ENCODE peak calls at places on chromosomes 3 and 15, in five cellular contexts. B is stomach, V is fibroblast of the aortic adventitia, E is upper lobe of right lung, L is cardiac fibroblast. H is an unnamed sample.

GRCh38 chr3:188520466-188520865 is 366.5 kb downstream of the LPP start:
- DNase-seq in B (no peak), E (no peak), L (no peak), V (peak), H (no peak)

GRCh38 chr3:42839616-42840015 is 30.4 kb downstream of the ACKR2 start:
- DNase-seq in B (peak), V (peak), E (no peak), L (peak), H (peak)

GRCh38 chr3:141272906-141273662 is 41.5 kb downstream of the PXYLP1 start:
- DNase-seq in L (no peak), E (no peak), B (no peak), V (no peak), H (no peak)

GRCh38 chr3:188661801-188662200 is 507.8 kb downstream of the LPP start:
- DNase-seq in L (no peak), E (no peak), B (no peak), V (no peak), H (no peak)

GRCh38 chr3:107847791-107848190 is 243.0 kb downstream of the CD47 start:
- DNase-seq in E (no peak), V (no peak), B (no peak), L (no peak), H (no peak)

GRCh38 chr3:151537751-151538150 is 76.9 kb upstream of the IGSF10 start:
- DNase-seq in E (no peak), L (peak), V (peak), B (no peak), H (no peak)

GRCh38 chr15:59276225-59277178 is 69.9 kb downstream of the LDHAL6B start:
- DNase-seq in L (no peak), V (no peak), E (no peak), B (no peak), H (no peak)

GRCh38 chr3:70740872-70741271 is 428.4 kb upstream of the MDFIC2 start:
- DNase-seq in E (no peak), L (no peak), B (no peak), V (no peak), H (no peak)

GRCh38 chr3:42736531-42736930 is 33.9 kb upstream of the HHATL start:
- DNase-seq in B (no peak), L (no peak), V (no peak), E (no peak), H (no peak)

GRCh38 chr3:150484410-150484809 is 61.9 kb downstream of the SERP1 start:
- DNase-seq in E (no peak), V (no peak), B (no peak), L (no peak), H (no peak)

GRCh38 chr3:150480802-150481201 is 65.5 kb downstream of the SERP1 start:
- DNase-seq in E (no peak), L (no peak), B (no peak), V (no peak), H (no peak)

GRCh38 chr3:150479370-150479769 is 66.9 kb downstream of the SERP1 start:
- DNase-seq in L (no peak), V (no peak), E (no peak), B (no peak), H (no peak)

GRCh38 chr3:150488867-150489266 is 57.4 kb downstream of the SERP1 start:
- DNase-seq in V (no peak), E (no peak), B (no peak), L (no peak), H (no peak)

DNA sequence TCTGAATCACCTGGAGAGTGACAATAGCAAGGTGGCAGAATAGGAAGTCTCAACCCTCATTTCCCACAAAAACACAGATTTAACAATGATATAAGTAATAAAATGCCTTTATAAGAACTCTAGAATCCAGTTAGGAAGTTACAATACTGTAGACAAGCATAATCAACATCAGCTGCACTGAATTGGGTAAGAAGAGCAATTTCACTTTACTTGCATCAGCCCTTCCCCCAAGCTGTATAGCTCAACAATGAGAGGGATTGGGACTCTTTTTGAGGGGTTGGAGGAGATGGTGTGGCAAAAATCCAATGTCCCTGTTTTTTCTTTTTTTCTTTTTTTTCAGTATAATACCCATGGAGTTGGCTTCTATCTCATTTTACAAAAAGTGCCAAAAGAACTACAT is 63.1 kb downstream of the SERP1 start:
- DNase-seq in E (no peak), L (no peak), V (peak), B (no peak), H (no peak)
- TF ChIP-seq CTCF in E (no peak), L (no peak), V (no peak), B (no peak), H (no peak)

DNA sequence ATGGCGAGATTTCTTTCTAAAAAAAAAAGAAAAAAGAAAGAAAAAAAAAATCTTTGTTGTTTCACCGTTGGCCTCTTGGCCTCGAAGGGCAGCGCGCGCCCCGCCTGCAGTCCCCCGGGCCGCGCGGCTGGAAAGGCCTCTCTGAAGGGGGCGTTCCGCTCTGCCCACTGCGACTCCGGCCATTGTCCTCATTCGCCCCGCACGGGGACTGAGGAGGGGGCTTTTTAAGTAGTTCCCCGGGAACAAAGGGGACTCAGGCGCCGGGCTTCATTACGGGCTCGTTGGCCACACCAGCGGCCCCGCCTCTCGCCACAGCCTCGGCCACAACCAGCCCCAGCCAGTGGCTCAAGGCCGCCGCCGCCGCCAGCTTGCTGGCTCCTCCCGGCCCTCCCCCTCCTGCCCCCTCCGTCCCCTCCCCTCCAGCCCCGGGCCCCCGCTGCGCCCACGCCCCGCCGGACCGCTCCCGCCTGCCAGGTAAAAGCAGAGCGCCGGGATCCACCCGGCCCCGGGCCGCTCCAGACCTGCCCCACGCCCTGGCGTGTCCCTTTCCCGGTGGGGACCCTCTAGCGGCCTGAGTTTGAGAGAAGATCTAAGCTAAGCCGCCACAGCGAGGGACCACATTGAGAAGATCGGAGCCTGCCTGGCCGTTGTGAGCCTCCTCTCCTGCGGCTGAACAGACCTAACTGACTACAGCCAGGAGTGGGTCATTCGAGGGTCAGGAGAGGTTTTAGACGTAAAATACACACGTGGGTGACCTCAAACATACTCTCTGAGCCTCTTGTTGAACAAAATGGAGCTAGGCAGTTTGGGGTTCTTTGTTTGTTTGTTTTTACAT is 54.1 kb downstream of the CPN2 start:
- DNase-seq in E (peak), L (peak), V (no peak), B (no peak), H (no peak)
- H3K4me3 ChIP-seq in E (peak), L (peak), V (peak), B (peak), H (no peak)

GRCh38 chr3:166837535-166837934 is 542.6 kb downstream of the ZBBX start:
- DNase-seq in V (no peak), B (no peak), L (no peak), E (no peak), H (peak)
- TF ChIP-seq CTCF in V (no peak), B (no peak), L (no peak), E (peak), H (peak)

GRCh38 chr15:98850991-98851776 is 156.4 kb downstream of the PGPEP1L start:
- DNase-seq in E (peak), B (peak), V (peak), L (peak), H (peak)
- H3K4me3 ChIP-seq in E (peak), B (peak), V (peak), L (no peak), H (no peak)

GRCh38 chr3:66931286-66931685 is 66.8 kb upstream of the KBTBD8 start:
- DNase-seq in L (no peak), E (no peak), V (no peak), B (no peak), H (no peak)

GRCh38 chr3:66923991-66924390 is 74.1 kb upstream of the KBTBD8 start:
- DNase-seq in L (no peak), E (no peak), B (no peak), V (no peak), H (no peak)

GRCh38 chr3:66931699-66932098 is 66.4 kb upstream of the KBTBD8 start:
- DNase-seq in E (no peak), B (no peak), L (no peak), V (no peak), H (no peak)

GRCh38 chr3:66933233-66933632 is 64.9 kb upstream of the KBTBD8 start:
- DNase-seq in E (no peak), B (no peak), L (no peak), V (no peak), H (no peak)

DNA sequence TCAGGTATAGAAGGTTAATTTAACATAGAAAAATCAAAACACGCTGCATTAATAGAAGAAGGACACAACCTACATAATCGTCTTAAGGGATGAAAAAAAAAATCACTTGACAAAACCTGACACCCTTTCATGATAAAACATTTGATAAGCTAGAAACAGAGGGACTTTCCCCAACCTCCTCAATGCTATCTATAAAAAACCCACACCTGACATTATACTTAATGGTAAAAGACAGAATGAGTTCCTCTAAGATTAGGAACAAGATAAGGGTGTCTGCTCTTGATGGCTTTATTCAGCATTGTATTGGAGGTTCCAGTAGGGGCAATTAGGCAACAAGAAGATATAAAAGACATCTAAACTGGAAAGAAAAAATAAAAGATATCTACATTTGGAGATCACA is 69.9 kb upstream of the KBTBD8 start:
- DNase-seq in V (no peak), L (no peak), E (no peak), B (no peak), H (no peak)
- TF ChIP-seq CTCF in V (no peak), L (no peak), E (no peak), B (no peak), H (no peak)

GRCh38 chr3:147613710-147614109 is 204.5 kb downstream of the ZIC1 start:
- DNase-seq in V (no peak), L (no peak), E (no peak), B (no peak), H (peak)
- H3K4me3 ChIP-seq in V (no peak), L (no peak), E (no peak), B (no peak), H (peak)

H was measured in GM12865.